ENCODE peak calls at places on chromosomes 2 and 18, in eight cellular contexts. D is transverse colon, J is Peyer's patch, M is GM12878, L is esophagus squamous epithelium, V is body of pancreas, Z is testis, Q is stomach. E is an unnamed sample.
A peak's percentile ranks its signal among the peaks of the same experiment; 100 is the strongest.

GRCh38 chr18:44507729-44508325 is 172.9 kb upstream of the SETBP1 start:
- DNase-seq in Z (peak; percentile 15), J (peak; percentile 81), D (peak; percentile 26), M (peak; percentile 32), Q (no peak), L (no peak), V (no peak), E (no peak)

GRCh38 chr2:69118609-69119008 is 105.6 kb downstream of the ANTXR1 start:
- DNase-seq in J (no peak), Q (no peak), M (no peak), Z (no peak), D (no peak), V (no peak), L (no peak), E (no peak)

GRCh38 chr18:51171208-51171607 is 26.3 kb downstream of the MEX3C start:
- DNase-seq in Z (no peak), V (no peak), D (no peak), J (no peak), M (no peak), L (no peak), Q (no peak), E (no peak)

GRCh38 chr18:70421471-70421870 is 132.6 kb downstream of the SOCS6 start:
- DNase-seq in J (no peak), Q (no peak), D (no peak), L (no peak), Z (no peak), V (no peak), M (no peak), E (no peak)

GRCh38 chr2:20225294-20226151 is 593 bp upstream of the SDC1 start:
- DNase-seq in Z (peak; percentile 60), Q (peak; percentile 80), L (peak; percentile 9), D (peak; percentile 91), V (peak; percentile 73), M (no peak), J (peak; percentile 89), E (peak; percentile 34)

GRCh38 chr2:236133410-236134012 is 34.7 kb downstream of the GBX2 start:
- DNase-seq in Z (no peak), V (no peak), D (no peak), L (no peak), M (no peak), J (no peak), Q (no peak), E (no peak)

GRCh38 chr2:192267484-192267883 is 72.8 kb upstream of the TMEFF2 start:
- DNase-seq in Z (no peak), Q (no peak), J (no peak), V (no peak), L (no peak), M (no peak), D (no peak), E (no peak)

GRCh38 chr2:235911633-235912032 is 256.6 kb downstream of the GBX2 start:
- DNase-seq in J (no peak), Q (no peak), L (no peak), Z (no peak), D (no peak), M (no peak), V (no peak), E (no peak)

GRCh38 chr18:21904856-21905255 is 164.3 kb downstream of the MIB1 start:
- DNase-seq in Q (no peak), D (no peak), L (no peak), Z (peak; percentile 28), V (no peak), J (no peak), M (no peak), E (no peak)

GRCh38 chr2:24613154-24613814 is 122.2 kb downstream of the NCOA1 start:
- DNase-seq in J (no peak), D (no peak), Q (no peak), M (peak; percentile 32), Z (no peak), L (no peak), V (no peak), E (peak; percentile 61)

GRCh38 chr2:227717687-227718567 is at the start of gene SLC19A3:
- DNase-seq in Q (peak; percentile 85), L (no peak), D (peak; percentile 93), M (no peak), Z (peak; percentile 87), J (peak; percentile 94), V (peak; percentile 85), E (no peak)

GRCh38 chr2:205984381-205984780 is 101.6 kb downstream of the INO80D start:
- DNase-seq in V (no peak), M (peak; percentile 48), Z (no peak), D (no peak), L (no peak), Q (no peak), J (no peak), E (no peak)

GRCh38 chr2:143792602-143793001 is 663.4 kb downstream of the ARHGAP15 start:
- DNase-seq in Z (no peak), V (no peak), Q (no peak), L (no peak), M (no peak), D (no peak), J (no peak), E (no peak)

GRCh38 chr18:56678836-56679565 is 27.8 kb downstream of the WDR7 start:
- DNase-seq in Z (no peak), J (no peak), Q (no peak), V (no peak), D (peak; percentile 14), M (no peak), L (no peak), E (no peak)

GRCh38 chr2:186691231-186691630 is 2.6 kb upstream of the FAM171B start:
- DNase-seq in M (no peak), L (no peak), Q (no peak), Z (no peak), V (no peak), D (no peak), J (no peak), E (no peak)

GRCh38 chr2:65594150-65594549 is 161.8 kb upstream of the SPRED2 start:
- DNase-seq in J (no peak), L (no peak), Q (no peak), D (no peak), V (no peak), M (no peak), Z (no peak), E (no peak)

GRCh38 chr2:120766758-120767351 is 31.2 kb downstream of the GLI2 start:
- DNase-seq in Q (no peak), Z (no peak), L (no peak), J (no peak), V (peak; percentile 8), M (no peak), D (no peak), E (no peak)

GRCh38 chr2:112204411-112204810 is 50.4 kb downstream of the ZC3H8 start:
- DNase-seq in J (no peak), D (no peak), M (no peak), Q (no peak), L (no peak), Z (no peak), V (no peak), E (peak; percentile 24)

GRCh38 chr2:105929506-105929905 is 184.8 kb downstream of the NCK2 start:
- DNase-seq in D (peak; percentile 21), V (no peak), L (no peak), Q (peak; percentile 26), M (no peak), J (peak; percentile 78), Z (no peak), E (no peak)

GRCh38 chr2:152241956-152242355 is 66.4 kb upstream of the STAM2 start:
- DNase-seq in Q (no peak), M (no peak), J (no peak), D (no peak), V (no peak), Z (no peak), L (no peak), E (no peak)

GRCh38 chr2:238551091-238551490 is 124.4 kb downstream of the ASB1 start:
- DNase-seq in M (no peak), L (no peak), Q (no peak), Z (no peak), V (no peak), D (no peak), J (no peak), E (no peak)

GRCh38 chr18:63220903-63221302 is 98.7 kb downstream of the BCL2 start:
- DNase-seq in Q (no peak), M (no peak), J (no peak), L (no peak), Z (no peak), V (no peak), D (no peak), E (no peak)

GRCh38 chr18:8261651-8262091 is 347.6 kb upstream of the RAB12 start:
- DNase-seq in Z (no peak), M (no peak), L (no peak), D (no peak), Q (no peak), V (no peak), J (no peak), E (no peak)

GRCh38 chr18:52312321-52312720 is 27.7 kb upstream of the DCC start:
- DNase-seq in Q (no peak), L (no peak), J (no peak), D (no peak), V (no peak), M (no peak), Z (no peak), E (no peak)

GRCh38 chr2:215664847-215665525 is 229.1 kb upstream of the FN1 start:
- DNase-seq in D (no peak), Q (no peak), Z (no peak), M (peak; percentile 63), L (no peak), V (no peak), J (no peak), E (peak; percentile 2)

GRCh38 chr18:24914148-24914525 is 437.8 kb downstream of the ZNF521 start:
- DNase-seq in J (no peak), Q (no peak), D (no peak), L (no peak), V (no peak), M (no peak), Z (no peak), E (no peak)
- TF ChIP-seq POLR2A in J (no peak), Q (no peak), D (no peak), L (no peak), V (no peak), M (no peak), Z (no peak), E (no peak)

GRCh38 chr2:38315707-38316333 is 61.3 kb downstream of the ATL2 start:
- DNase-seq in M (peak; percentile 11), Q (no peak), L (no peak), V (no peak), Z (no peak), J (no peak), D (no peak), E (peak; percentile 58)
- TF ChIP-seq POLR2A in M (no peak), Q (no peak), L (no peak), V (no peak), Z (no peak), J (no peak), D (no peak), E (no peak)

DNA sequence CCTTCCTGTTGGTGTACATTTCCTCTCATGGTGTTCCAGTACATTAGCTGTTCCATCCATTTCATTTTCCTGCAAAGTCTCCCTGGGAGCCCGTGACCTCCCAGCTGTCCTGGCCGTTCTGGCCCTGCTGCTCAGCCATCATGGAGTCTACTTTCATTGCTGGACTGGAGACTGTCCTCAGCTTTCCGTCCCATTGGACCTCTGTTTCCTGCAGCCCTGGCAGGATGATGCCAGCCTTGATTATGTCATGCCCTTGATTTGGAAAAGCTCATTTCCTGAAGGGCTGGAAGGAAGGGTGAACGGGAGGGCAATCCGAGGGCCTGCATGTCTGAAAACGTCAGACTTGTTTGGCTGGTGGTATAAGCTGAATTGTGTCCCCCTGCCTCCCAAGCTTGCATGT is 205.5 kb upstream of the HS6ST1 start:
- DNase-seq in D (no peak), Q (no peak), M (no peak), J (no peak), L (no peak), Z (no peak), V (no peak), E (no peak)
- TF ChIP-seq POLR2A in D (no peak), Q (no peak), M (no peak), J (no peak), L (no peak), Z (no peak), V (no peak), E (no peak)

GRCh38 chr2:28621172-28622100 is 125.6 kb downstream of the PLB1 start:
- DNase-seq in J (peak; percentile 92), L (peak; percentile 25), Z (peak; percentile 88), V (peak; percentile 93), M (no peak), Q (peak; percentile 81), D (peak; percentile 80), E (peak; percentile 35)
- TF ChIP-seq POLR2A in J (peak; percentile 30), L (no peak), Z (no peak), V (no peak), M (no peak), Q (no peak), D (peak; percentile 21), E (no peak)

E was measured in erythroblast.